ENCODE peak calls at places on chromosome 11, in eight cellular contexts. W is M059J; U is stimulated activated naive B cell treated with anti-CD40 and anti-IgM and Interleukin-4, amounts not matched to agents 10 μg/mL and 1 μg/mL and 100 μg/mL, for 72 hours; V is left ventricle myocardium superior; D is OCI-LY7; H is endothelial cell; O is NCI-H345; L is heart left ventricle. C is an unnamed sample.

GRCh38 chr11:120863359-120863758 is 160.5 kb upstream of the TBCEL start:
- DNase-seq in L (no peak), O (no peak), V (no peak), H (no peak), W (peak; percentile 21), U (no peak), D (no peak), C (no peak)

GRCh38 chr11:56624661-56625110 is 10.0 kb upstream of the OR5M1 start:
- DNase-seq in U (no peak), W (peak; percentile 73), O (no peak), D (peak; percentile 11), V (no peak), H (peak; percentile 24), L (no peak), C (peak; percentile 16)

GRCh38 chr11:46253258-46254134 is 24.0 kb upstream of the CREB3L1 start:
- DNase-seq in W (no peak), H (no peak), L (no peak), U (no peak), V (no peak), O (no peak), D (no peak), C (no peak)

GRCh38 chr11:59186130-59186594 is 14.2 kb downstream of the DTX4 start:
- DNase-seq in L (no peak), H (peak; percentile 53), W (peak; percentile 30), U (no peak), D (peak; percentile 49), V (no peak), O (no peak), C (peak; percentile 40)

GRCh38 chr11:27385245-27385644 is 22.2 kb upstream of the CCDC34 start:
- DNase-seq in D (no peak), O (no peak), W (peak; percentile 91), U (no peak), H (no peak), V (no peak), L (no peak), C (no peak)

GRCh38 chr11:64529559-64530520 is 61.2 kb upstream of the SLC22A12 start:
- DNase-seq in D (no peak), V (no peak), U (no peak), H (no peak), W (no peak), L (no peak), O (no peak), C (no peak)

GRCh38 chr11:128471138-128471661 is 116.2 kb downstream of the ETS1 start:
- DNase-seq in W (no peak), U (peak; percentile 64), L (peak; percentile 64), H (no peak), D (peak; percentile 96), V (no peak), O (no peak), C (no peak)

GRCh38 chr11:3221408-3222002 is 2.9 kb upstream of the MRGPRG start:
- DNase-seq in O (no peak), V (no peak), W (no peak), H (no peak), U (no peak), L (no peak), D (no peak), C (no peak)

GRCh38 chr11:88231894-88232482 is 56.7 kb upstream of the RAB38 start:
- DNase-seq in W (peak; percentile 45), O (peak; percentile 6), D (peak; percentile 28), U (no peak), H (peak; percentile 41), V (no peak), L (no peak), C (peak; percentile 59)

GRCh38 chr11:11584446-11584810 is 37.4 kb downstream of the GALNT18 start:
- DNase-seq in H (no peak), D (no peak), V (no peak), L (no peak), O (no peak), U (no peak), W (peak; percentile 59), C (no peak)